ENCODE peak calls at places on chromosomes 11 and 22, in nine cellular contexts. S, D, I, C, T, E, J, B and L are unnamed samples.

GRCh38 chr11:48169706-48170105 is 46.9 kb upstream of the OR4B1 start:
- DNase-seq in S (no peak), D (no peak), I (no peak), C (no peak), T (no peak), E (no peak), J (no peak), B (no peak), L (peak)

GRCh38 chr22:25829237-25829636 is 87.2 kb downstream of the MYO18B start:
- DNase-seq in S (no peak), D (no peak), I (no peak), C (no peak), T (no peak), E (no peak), J (no peak), B (no peak), L (no peak)

GRCh38 chr11:67278939-67279588 is 10.0 kb upstream of the ANKRD13D start:
- DNase-seq in S (no peak), D (no peak), I (no peak), C (no peak), T (no peak), E (no peak), J (no peak), B (no peak), L (no peak)

GRCh38 chr11:103851166-103851651 is 185.2 kb upstream of the DDI1 start:
- DNase-seq in S (no peak), D (no peak), I (no peak), C (peak), T (peak), E (no peak), J (no peak), B (no peak), L (peak)

GRCh38 chr11:115112779-115113178 is 391.4 kb downstream of the CADM1 start:
- DNase-seq in S (no peak), D (no peak), I (no peak), C (no peak), T (no peak), E (no peak), J (no peak), B (no peak), L (no peak)

GRCh38 chr11:65786786-65787636 is at the start of gene OVOL1:
- DNase-seq in S (no peak), D (peak), I (peak), C (no peak), T (peak), E (no peak), J (peak), B (no peak), L (no peak)

GRCh38 chr11:57251491-57252104 is 14.5 kb upstream of the APLNR start:
- DNase-seq in S (no peak), D (no peak), I (no peak), C (no peak), T (no peak), E (peak), J (peak), B (no peak), L (peak)

GRCh38 chr22:19761022-19761499 is 483 bp downstream of the TBX1 start:
- DNase-seq in S (no peak), D (peak), I (no peak), C (no peak), T (no peak), E (no peak), J (no peak), B (peak), L (no peak)

GRCh38 chr11:64448599-64449380 is 89.8 kb downstream of the RPS6KA4 start:
- DNase-seq in S (peak), D (peak), I (peak), C (peak), T (peak), E (peak), J (peak), B (peak), L (peak)

GRCh38 chr11:106986261-106986660 is 32.0 kb downstream of the GUCY1A2 start:
- DNase-seq in S (no peak), D (no peak), I (no peak), C (no peak), T (no peak), E (no peak), J (no peak), B (no peak), L (peak)

GRCh38 chr22:29142116-29142515 is 63.6 kb upstream of the EMID1 start:
- DNase-seq in S (no peak), D (no peak), I (no peak), C (no peak), T (no peak), E (no peak), J (no peak), B (no peak), L (no peak)

GRCh38 chr11:69425895-69426544 is 55.4 kb upstream of the LINC01488 start:
- DNase-seq in S (no peak), D (no peak), I (no peak), C (no peak), T (no peak), E (no peak), J (no peak), B (peak), L (no peak)

GRCh38 chr11:57387284-57388030 is 3.0 kb downstream of the PRG2 start:
- DNase-seq in S (no peak), D (no peak), I (no peak), C (no peak), T (no peak), E (no peak), J (no peak), B (peak), L (peak)

GRCh38 chr11:32079511-32079910 is 11.4 kb upstream of the RCN1 start:
- DNase-seq in S (no peak), D (no peak), I (no peak), C (no peak), T (no peak), E (no peak), J (no peak), B (no peak), L (no peak)

GRCh38 chr11:58316142-58316541 is 42.7 kb downstream of the OR5B17 start:
- DNase-seq in S (no peak), D (no peak), I (no peak), C (no peak), T (no peak), E (no peak), J (no peak), B (no peak), L (peak)

GRCh38 chr11:128522943-128523518 is 64.3 kb downstream of the ETS1 start:
- DNase-seq in S (peak), D (no peak), I (no peak), C (no peak), T (no peak), E (no peak), J (no peak), B (peak), L (no peak)

GRCh38 chr11:281486-282161 is 3.4 kb downstream of the NLRP6 start:
- DNase-seq in S (no peak), D (no peak), I (peak), C (no peak), T (no peak), E (no peak), J (peak), B (no peak), L (no peak)

GRCh38 chr11:107583629-107584195 is 7.2 kb upstream of the ELMOD1 start:
- DNase-seq in S (no peak), D (no peak), I (no peak), C (no peak), T (no peak), E (no peak), J (no peak), B (no peak), L (no peak)

GRCh38 chr11:118485273-118485672 is 42.0 kb upstream of the TTC36 start:
- DNase-seq in S (no peak), D (no peak), I (no peak), C (no peak), T (no peak), E (peak), J (no peak), B (no peak), L (no peak)

GRCh38 chr22:31614781-31615480 is 47.1 kb downstream of the PISD start:
- DNase-seq in S (no peak), D (no peak), I (peak), C (no peak), T (no peak), E (no peak), J (no peak), B (peak), L (no peak)

GRCh38 chr11:78138694-78139421 is 568 bp downstream of the ALG8 start:
- DNase-seq in S (peak), D (peak), I (no peak), C (no peak), T (no peak), E (peak), J (no peak), B (peak), L (no peak)

GRCh38 chr11:69436041-69436982 is 45.2 kb upstream of the LINC01488 start:
- DNase-seq in S (no peak), D (no peak), I (peak), C (no peak), T (no peak), E (no peak), J (no peak), B (peak), L (no peak)

GRCh38 chr11:68263444-68264035 is 8.2 kb downstream of the C11orf24 start:
- DNase-seq in S (no peak), D (no peak), I (no peak), C (peak), T (no peak), E (no peak), J (no peak), B (no peak), L (peak)

GRCh38 chr11:114058871-114059277 is 637 bp upstream of the ZBTB16 start:
- DNase-seq in S (no peak), D (peak), I (no peak), C (no peak), T (no peak), E (no peak), J (peak), B (peak), L (no peak)
- H3K4me3 ChIP-seq in S (no peak), D (peak), I (peak), C (peak), T (peak), E (no peak), J (peak), B (peak), L (no peak)

DNA sequence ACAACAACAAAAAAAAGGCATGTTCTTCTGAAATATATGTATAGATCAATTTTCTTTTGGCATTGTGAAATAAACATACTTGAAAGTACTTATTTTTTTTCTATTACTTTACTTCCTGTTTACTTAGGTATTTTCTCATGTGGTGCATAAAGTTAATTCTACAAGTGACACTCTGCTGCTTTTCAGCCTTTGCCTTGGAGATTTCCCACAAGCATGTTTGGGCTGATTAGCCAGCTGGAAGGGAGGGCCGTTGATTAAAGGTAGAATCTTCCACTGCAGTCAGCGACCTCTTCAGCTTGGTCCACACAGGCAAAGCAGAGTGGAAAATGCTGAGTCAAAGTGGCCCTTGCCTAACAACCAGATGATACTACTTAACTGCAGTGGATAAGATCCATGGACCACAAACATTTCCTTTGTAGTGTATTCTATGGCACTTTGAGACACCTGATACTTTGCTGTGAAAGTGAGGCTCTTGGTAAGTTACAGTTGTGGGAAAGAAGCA is 176.0 kb downstream of the ARHGAP42 start:
- DNase-seq in S (peak), D (peak), I (no peak), C (peak), T (no peak), E (peak), J (peak), B (peak), L (peak)
- TF ChIP-seq CTCF in S (no peak), D (no peak), I (no peak), C (no peak), T (no peak), E (no peak), J (no peak), B (no peak), L (peak)

DNA sequence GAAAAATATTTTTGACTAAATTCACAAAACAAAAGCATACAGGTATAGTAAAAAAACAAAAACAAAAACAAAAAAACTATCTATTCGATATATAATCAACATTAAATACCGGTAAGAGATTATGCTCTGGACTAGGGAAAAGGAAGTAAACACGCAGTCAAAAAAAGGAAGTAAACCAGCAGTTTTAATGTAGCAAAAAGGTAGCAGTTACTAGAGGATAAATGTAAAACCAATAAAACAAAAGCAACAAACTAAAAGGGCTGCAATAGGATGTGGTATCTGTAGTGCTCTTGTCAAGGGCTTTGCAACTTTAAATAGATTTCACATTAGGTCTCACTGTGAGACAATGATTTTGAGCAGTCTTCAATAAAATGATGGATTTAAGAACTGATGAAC is 2.4 kb downstream of the TRIM22 start:
- DNase-seq in S (no peak), D (no peak), I (no peak), C (no peak), T (no peak), E (no peak), J (no peak), B (peak), L (no peak)
- H3K4me3 ChIP-seq in S (peak), D (no peak), I (peak), C (no peak), T (no peak), E (no peak), J (peak), B (no peak), L (no peak)

DNA sequence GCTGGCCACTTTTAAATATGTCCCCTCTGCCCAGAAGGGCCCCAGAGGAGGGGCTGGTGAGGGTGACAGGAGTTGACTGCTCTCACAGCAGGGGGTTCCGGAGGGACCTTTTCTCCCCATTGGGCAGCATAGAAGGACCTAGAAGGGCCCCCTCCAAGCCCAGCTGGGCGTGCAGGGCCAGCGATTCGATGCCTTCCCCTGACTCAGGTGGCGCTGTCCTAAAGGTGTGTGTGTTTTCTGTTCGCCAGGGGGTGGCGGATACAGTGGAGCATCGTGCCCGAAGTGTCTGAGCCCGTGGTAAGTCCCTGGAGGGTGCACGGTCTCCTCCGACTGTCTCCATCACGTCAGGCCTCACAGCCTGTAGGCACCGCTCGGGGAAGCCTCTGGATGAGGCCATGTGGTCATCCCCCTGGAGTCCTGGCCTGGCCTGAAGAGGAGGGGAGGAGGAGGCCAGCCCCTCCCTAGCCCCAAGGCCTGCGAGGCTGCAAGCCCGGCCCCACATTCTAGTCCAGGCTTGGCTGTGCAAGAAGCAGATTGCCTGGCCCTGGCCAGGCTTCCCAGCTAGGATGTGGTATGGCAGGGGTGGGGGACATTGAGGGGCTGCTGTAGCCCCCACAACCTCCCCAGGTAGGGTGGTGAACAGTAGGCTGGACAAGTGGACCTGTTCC is 46.5 kb downstream of the GRAMD4 start:
- DNase-seq in S (no peak), D (no peak), I (no peak), C (no peak), T (no peak), E (no peak), J (no peak), B (no peak), L (no peak)
- TF ChIP-seq CTCF in S (no peak), D (no peak), I (no peak), C (no peak), T (no peak), E (no peak), J (no peak), B (no peak), L (no peak)

DNA sequence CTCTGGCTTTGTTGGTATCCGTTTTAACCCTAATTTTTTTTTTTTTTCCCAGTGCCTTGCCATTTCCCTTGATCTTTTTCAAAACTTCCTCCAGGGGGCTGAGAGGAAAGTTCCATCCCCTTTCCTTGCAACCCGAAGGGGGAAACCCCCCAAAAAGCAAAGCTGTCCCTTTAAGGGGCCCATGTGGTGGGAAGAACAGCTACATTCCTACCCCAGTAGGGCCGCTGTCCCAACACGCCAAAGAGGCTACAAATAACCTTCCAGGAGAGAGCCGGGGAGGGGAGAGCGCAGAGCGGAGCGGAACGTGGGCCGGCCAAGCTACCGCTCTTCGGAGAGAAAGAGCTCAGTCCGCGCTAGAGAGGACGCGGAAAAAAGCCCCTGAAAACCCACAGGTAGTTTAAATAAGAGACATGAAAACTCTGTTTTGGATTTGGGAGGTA is 1.7 kb downstream of the LRP4 start:
- DNase-seq in S (no peak), D (peak), I (peak), C (peak), T (peak), E (peak), J (peak), B (peak), L (peak)
- H3K4me3 ChIP-seq in S (no peak), D (peak), I (peak), C (peak), T (peak), E (no peak), J (peak), B (peak), L (peak)

GRCh38 chr11:11960687-11961086 is 47.7 kb downstream of the DKK3 start:
- DNase-seq in S (peak), D (no peak), I (no peak), C (no peak), T (no peak), E (no peak), J (no peak), B (no peak), L (no peak)
- TF ChIP-seq CTCF in S (no peak), D (no peak), I (no peak), C (no peak), T (no peak), E (no peak), J (no peak), B (no peak), L (no peak)